ENCODE peak calls at places on chromosomes 1 and 21, in five cellular contexts. One of them, this sample, is unnamed.

GRCh38 chr21:29466532-29466931 is 167.8 kb downstream of the BACH1 start:
- DNase-seq in GM12878: no peak
- DNase-seq in endothelial cell of umbilical vein: no peak
- DNase-seq in NB4: no peak
- DNase-seq in A549: no peak
- DNase-seq in this sample: no peak

GRCh38 chr21:43654806-43655489 is 4.3 kb downstream of the HSF2BP start:
- DNase-seq in A549: no peak
- DNase-seq in GM12878: no peak
- DNase-seq in endothelial cell of umbilical vein: peak; percentile 22
- DNase-seq in NB4: no peak
- DNase-seq in this sample: no peak

GRCh38 chr1:18764362-18764761 is 95.1 kb downstream of the TAS1R2 start:
- DNase-seq in A549: no peak
- DNase-seq in NB4: no peak
- DNase-seq in endothelial cell of umbilical vein: no peak
- DNase-seq in GM12878: no peak
- DNase-seq in this sample: no peak

GRCh38 chr1:210800301-210800700 is 333.6 kb downstream of the KCNH1 start:
- DNase-seq in NB4: no peak
- DNase-seq in endothelial cell of umbilical vein: no peak
- DNase-seq in GM12878: no peak
- DNase-seq in A549: no peak
- DNase-seq in this sample: no peak

GRCh38 chr1:177591155-177591554 is 378.7 kb downstream of the SEC16B start:
- DNase-seq in A549: no peak
- DNase-seq in endothelial cell of umbilical vein: no peak
- DNase-seq in GM12878: no peak
- DNase-seq in NB4: no peak
- DNase-seq in this sample: no peak

GRCh38 chr21:27339902-27340301 is 373.0 kb upstream of the ADAMTS5 start:
- DNase-seq in endothelial cell of umbilical vein: no peak
- DNase-seq in NB4: no peak
- DNase-seq in A549: no peak
- DNase-seq in GM12878: no peak
- DNase-seq in this sample: no peak

GRCh38 chr1:60612790-60613189 is 469.6 kb upstream of the NFIA start:
- DNase-seq in GM12878: no peak
- DNase-seq in endothelial cell of umbilical vein: peak; percentile 26
- DNase-seq in NB4: no peak
- DNase-seq in A549: no peak
- DNase-seq in this sample: no peak

GRCh38 chr1:218718977-218719376 is 373.8 kb downstream of the TGFB2 start:
- DNase-seq in NB4: no peak
- DNase-seq in GM12878: no peak
- DNase-seq in A549: no peak
- DNase-seq in endothelial cell of umbilical vein: peak; percentile 23
- DNase-seq in this sample: no peak

GRCh38 chr1:216843426-216843825 is 120.2 kb upstream of the ESRRG start:
- DNase-seq in endothelial cell of umbilical vein: no peak
- DNase-seq in A549: no peak
- DNase-seq in GM12878: no peak
- DNase-seq in NB4: no peak
- DNase-seq in this sample: no peak

GRCh38 chr1:163162281-163162937 is 40.3 kb downstream of the RGS5 start:
- DNase-seq in GM12878: no peak
- DNase-seq in endothelial cell of umbilical vein: no peak
- DNase-seq in NB4: no peak
- DNase-seq in A549: no peak
- DNase-seq in this sample: no peak

GRCh38 chr1:87219626-87220025 is 109.1 kb upstream of the LMO4 start:
- DNase-seq in endothelial cell of umbilical vein: no peak
- DNase-seq in NB4: peak; percentile 51
- DNase-seq in A549: no peak
- DNase-seq in GM12878: no peak
- DNase-seq in this sample: no peak

GRCh38 chr21:26710155-26710554 is 135.1 kb downstream of the ADAMTS1 start:
- DNase-seq in GM12878: no peak
- DNase-seq in NB4: no peak
- DNase-seq in endothelial cell of umbilical vein: no peak
- DNase-seq in A549: no peak
- DNase-seq in this sample: no peak

GRCh38 chr1:156648951-156649350 is 7.0 kb downstream of the BCAN start:
- DNase-seq in GM12878: no peak
- DNase-seq in A549: no peak
- DNase-seq in endothelial cell of umbilical vein: no peak
- DNase-seq in NB4: no peak
- DNase-seq in this sample: no peak

GRCh38 chr1:42931108-42931539 is 27.5 kb downstream of the SLC2A1 start:
- DNase-seq in A549: peak; percentile 70
- DNase-seq in NB4: peak; percentile 89
- DNase-seq in GM12878: peak; percentile 69
- DNase-seq in endothelial cell of umbilical vein: peak; percentile 16
- DNase-seq in this sample: peak; percentile 76

GRCh38 chr1:240414237-240414636 is 197.7 kb downstream of the GREM2 start:
- DNase-seq in NB4: no peak
- DNase-seq in GM12878: no peak
- DNase-seq in endothelial cell of umbilical vein: no peak
- DNase-seq in A549: no peak
- DNase-seq in this sample: no peak

GRCh38 chr21:7917729-7918128 is 2603.7 kb upstream of the TPTE start:
- DNase-seq in A549: no peak
- DNase-seq in GM12878: no peak
- DNase-seq in NB4: peak; percentile 20
- DNase-seq in endothelial cell of umbilical vein: peak; percentile 55
- DNase-seq in this sample: no peak

GRCh38 chr1:30658014-30658336 is 65.4 kb downstream of the MATN1 start:
- DNase-seq in NB4: no peak
- DNase-seq in endothelial cell of umbilical vein: no peak
- DNase-seq in GM12878: no peak
- DNase-seq in A549: no peak
- DNase-seq in this sample: no peak

GRCh38 chr1:44721521-44722361 is 9.2 kb downstream of the RNU5D-1 start:
- DNase-seq in NB4: peak; percentile 99
- DNase-seq in A549: peak; percentile 93
- DNase-seq in GM12878: peak; percentile 99
- DNase-seq in endothelial cell of umbilical vein: no peak
- DNase-seq in this sample: peak; percentile 96

GRCh38 chr1:153260473-153260979 is 1.0 kb downstream of the LORICRIN start:
- DNase-seq in GM12878: no peak
- DNase-seq in A549: no peak
- DNase-seq in NB4: peak; percentile 34
- DNase-seq in endothelial cell of umbilical vein: no peak
- DNase-seq in this sample: no peak

GRCh38 chr1:153261793-153262371 is 2.4 kb downstream of the LORICRIN start:
- DNase-seq in NB4: no peak
- DNase-seq in A549: no peak
- DNase-seq in endothelial cell of umbilical vein: no peak
- DNase-seq in GM12878: no peak
- DNase-seq in this sample: no peak

GRCh38 chr1:153259387-153259786 is at the start of gene LORICRIN:
- DNase-seq in A549: no peak
- DNase-seq in NB4: no peak
- DNase-seq in GM12878: no peak
- DNase-seq in endothelial cell of umbilical vein: no peak
- DNase-seq in this sample: no peak

GRCh38 chr1:153262462-153263157 is 3.1 kb downstream of the LORICRIN start:
- DNase-seq in A549: no peak
- DNase-seq in GM12878: peak; percentile 41
- DNase-seq in NB4: no peak
- DNase-seq in endothelial cell of umbilical vein: no peak
- DNase-seq in this sample: no peak

GRCh38 chr1:153260980-153261792 is 1.7 kb downstream of the LORICRIN start:
- DNase-seq in endothelial cell of umbilical vein: no peak
- DNase-seq in NB4: peak; percentile 15
- DNase-seq in A549: no peak
- DNase-seq in GM12878: no peak
- DNase-seq in this sample: peak; percentile 12
- TF ChIP-seq MYC in endothelial cell of umbilical vein: no peak
- TF ChIP-seq MYC in NB4: no peak
- TF ChIP-seq MYC in A549: no peak
- TF ChIP-seq MYC in GM12878: no peak
- TF ChIP-seq MYC in this sample: no peak

GRCh38 chr1:188169971-188170370 is 1341.2 kb downstream of the PLA2G4A start:
- DNase-seq in NB4: no peak
- DNase-seq in endothelial cell of umbilical vein: no peak
- DNase-seq in A549: no peak
- DNase-seq in GM12878: no peak
- DNase-seq in this sample: no peak
- TF ChIP-seq MYC in NB4: no peak
- TF ChIP-seq MYC in endothelial cell of umbilical vein: no peak
- TF ChIP-seq MYC in A549: no peak
- TF ChIP-seq MYC in GM12878: no peak
- TF ChIP-seq MYC in this sample: no peak

DNA sequence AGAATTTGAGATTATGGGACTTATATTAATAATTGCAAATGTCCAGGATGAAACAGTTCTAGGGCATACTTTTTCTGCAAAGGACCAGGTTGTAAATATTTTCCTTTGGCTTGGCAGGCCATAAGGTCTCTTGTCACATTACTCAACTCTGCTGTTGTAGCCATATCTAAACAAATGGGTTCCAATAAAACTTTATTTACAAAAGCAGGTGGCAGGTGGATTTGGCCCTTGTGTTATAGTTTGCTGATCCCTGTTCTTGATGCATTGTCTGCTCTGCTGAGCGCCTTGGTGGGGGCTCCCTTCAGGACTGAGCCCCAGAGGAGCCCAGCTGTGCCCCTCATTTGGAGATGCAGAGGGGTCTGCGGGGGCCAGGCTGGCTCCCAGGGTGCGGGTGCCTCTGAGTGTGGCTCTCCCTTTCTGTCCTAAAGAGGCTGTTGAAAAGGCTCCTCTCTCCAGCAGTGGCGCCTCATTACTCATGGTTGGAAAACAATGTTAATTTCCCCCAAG is 258.6 kb downstream of the FOXD2 start:
- DNase-seq in GM12878: no peak
- DNase-seq in A549: no peak
- DNase-seq in NB4: no peak
- DNase-seq in endothelial cell of umbilical vein: peak; percentile 10
- DNase-seq in this sample: no peak
- TF ChIP-seq MYC in GM12878: no peak
- TF ChIP-seq MYC in A549: no peak
- TF ChIP-seq MYC in NB4: no peak
- TF ChIP-seq MYC in endothelial cell of umbilical vein: no peak
- TF ChIP-seq MYC in this sample: no peak

GRCh38 chr1:1173793-1174415 is at the start of gene TTLL10:
- DNase-seq in GM12878: no peak
- DNase-seq in A549: no peak
- DNase-seq in NB4: no peak
- DNase-seq in endothelial cell of umbilical vein: no peak
- DNase-seq in this sample: no peak
- TF ChIP-seq MYC in GM12878: no peak
- TF ChIP-seq MYC in A549: no peak
- TF ChIP-seq MYC in NB4: no peak
- TF ChIP-seq MYC in endothelial cell of umbilical vein: no peak
- TF ChIP-seq MYC in this sample: no peak

DNA sequence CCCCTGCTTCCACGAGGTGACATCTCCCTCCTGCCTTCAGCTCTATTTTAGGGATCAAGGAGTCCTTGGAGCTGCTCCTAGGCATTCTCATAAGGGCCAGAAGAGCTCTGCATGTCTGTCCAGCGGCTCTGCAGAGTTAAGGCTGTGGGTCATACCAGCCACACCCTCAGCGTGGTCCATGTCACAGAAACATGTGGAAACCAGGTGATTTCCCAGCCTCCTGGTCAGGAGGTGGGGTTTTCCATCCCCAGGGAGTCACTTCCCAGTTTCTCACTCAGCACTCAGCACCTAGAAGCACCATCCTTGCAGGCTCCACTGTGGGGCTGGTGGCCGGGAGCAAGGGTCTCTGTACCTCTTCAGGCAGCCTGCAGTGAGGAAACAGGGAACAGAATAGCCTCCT is 1.4 kb upstream of the TNFRSF1B start:
- DNase-seq in NB4: no peak
- DNase-seq in A549: no peak
- DNase-seq in endothelial cell of umbilical vein: no peak
- DNase-seq in GM12878: no peak
- DNase-seq in this sample: no peak
- TF ChIP-seq MYC in NB4: no peak
- TF ChIP-seq MYC in A549: no peak
- TF ChIP-seq MYC in endothelial cell of umbilical vein: no peak
- TF ChIP-seq MYC in GM12878: no peak
- TF ChIP-seq MYC in this sample: no peak

GRCh38 chr1:212040629-212041028 is 5.1 kb downstream of the DTL start:
- DNase-seq in GM12878: no peak
- DNase-seq in NB4: peak; percentile 25
- DNase-seq in A549: no peak
- DNase-seq in endothelial cell of umbilical vein: peak; percentile 31
- DNase-seq in this sample: no peak
- TF ChIP-seq MYC in GM12878: no peak
- TF ChIP-seq MYC in NB4: no peak
- TF ChIP-seq MYC in A549: no peak
- TF ChIP-seq MYC in endothelial cell of umbilical vein: no peak
- TF ChIP-seq MYC in this sample: no peak

GRCh38 chr21:35475006-35475405 is 425.9 kb upstream of the RUNX1 start:
- DNase-seq in A549: no peak
- DNase-seq in GM12878: no peak
- DNase-seq in endothelial cell of umbilical vein: peak; percentile 18
- DNase-seq in NB4: peak; percentile 50
- DNase-seq in this sample: no peak

GRCh38 chr21:35475768-35476167 is 426.7 kb upstream of the RUNX1 start:
- DNase-seq in endothelial cell of umbilical vein: peak; percentile 49
- DNase-seq in NB4: peak; percentile 86
- DNase-seq in A549: no peak
- DNase-seq in GM12878: no peak
- DNase-seq in this sample: no peak

GRCh38 chr21:35470522-35470921 is 421.4 kb upstream of the RUNX1 start:
- DNase-seq in A549: no peak
- DNase-seq in GM12878: no peak
- DNase-seq in endothelial cell of umbilical vein: no peak
- DNase-seq in NB4: peak; percentile 11
- DNase-seq in this sample: peak; percentile 51

GRCh38 chr21:35476616-35477395 is 427.7 kb upstream of the RUNX1 start:
- DNase-seq in endothelial cell of umbilical vein: peak; percentile 84
- DNase-seq in A549: no peak
- DNase-seq in NB4: no peak
- DNase-seq in GM12878: no peak
- DNase-seq in this sample: no peak

GRCh38 chr21:35473496-35473895 is 424.4 kb upstream of the RUNX1 start:
- DNase-seq in endothelial cell of umbilical vein: no peak
- DNase-seq in NB4: peak; percentile 4
- DNase-seq in A549: no peak
- DNase-seq in GM12878: no peak
- DNase-seq in this sample: no peak
- TF ChIP-seq MYC in endothelial cell of umbilical vein: no peak
- TF ChIP-seq MYC in NB4: no peak
- TF ChIP-seq MYC in A549: no peak
- TF ChIP-seq MYC in GM12878: no peak
- TF ChIP-seq MYC in this sample: no peak

This sample was measured in K562.